ENCODE peak calls at places on chromosomes 12 and 14, in ten cellular contexts. Q is NCI-H1105; N is A673; K is H4; I is stomach; Y is activated T-cell treated with anti-CD3 and anti-CD28 coated beads, Interleukin-2, amount 50 U/mL, for 1 hour; J is NCI-H1092; O is NCI-H187; U is Right ventricle myocardium inferior; P is GOT3. H is an unnamed sample.
A peak's percentile ranks its signal among the peaks of the same experiment; 100 is the strongest.

GRCh38 chr14:54567634-54568561 is 970 bp downstream of the SAMD4A start:
- DNase-seq in Y (peak; percentile 55), J (no peak), P (no peak), O (no peak), K (no peak), Q (peak; percentile 13), N (peak; percentile 75), I (peak; percentile 50), U (peak; percentile 74), H (peak; percentile 37)

GRCh38 chr12:4106617-4107016 is 166.9 kb upstream of the CCND2 start:
- DNase-seq in N (no peak), Y (no peak), J (no peak), P (no peak), U (no peak), Q (no peak), O (no peak), K (no peak), I (no peak), H (no peak)

GRCh38 chr14:61527325-61528100 is 167.8 kb upstream of the HIF1A start:
- DNase-seq in Q (no peak), I (no peak), P (no peak), N (no peak), O (no peak), J (no peak), Y (no peak), U (no peak), K (peak; percentile 73), H (no peak)

GRCh38 chr14:54050759-54051158 is 94.1 kb upstream of the BMP4 start:
- DNase-seq in O (no peak), U (no peak), Q (no peak), P (no peak), K (no peak), I (peak; percentile 28), N (no peak), Y (no peak), J (no peak), H (no peak)

GRCh38 chr14:21024668-21025373 is at the start of gene NDRG2:
- DNase-seq in I (peak; percentile 90), Y (peak; percentile 83), U (peak; percentile 93), O (peak; percentile 37), P (no peak), K (no peak), Q (peak; percentile 70), J (peak; percentile 28), N (peak; percentile 52), H (peak; percentile 81)

GRCh38 chr12:103806807-103807206 is 34.2 kb downstream of the NT5DC3 start:
- DNase-seq in Q (no peak), U (no peak), J (no peak), I (no peak), N (no peak), K (no peak), O (no peak), Y (no peak), P (no peak), H (no peak)

GRCh38 chr14:77099425-77100167 is 1.5 kb downstream of the CIPC start:
- DNase-seq in P (no peak), K (peak; percentile 74), N (peak; percentile 59), Q (no peak), O (no peak), J (peak; percentile 21), I (no peak), U (no peak), Y (no peak), H (no peak)

GRCh38 chr14:76647699-76648298 is 113.5 kb upstream of the VASH1 start:
- DNase-seq in O (no peak), J (peak; percentile 30), N (peak; percentile 72), P (no peak), Y (no peak), U (no peak), K (peak; percentile 57), I (no peak), Q (peak; percentile 47), H (peak; percentile 43)

GRCh38 chr14:53295985-53296582 is 143.0 kb upstream of the DDHD1 start:
- DNase-seq in U (no peak), Y (no peak), P (no peak), Q (peak; percentile 29), O (no peak), N (peak; percentile 49), J (no peak), I (no peak), K (no peak), H (no peak)

GRCh38 chr12:26833692-26834168 is 736 bp upstream of the ITPR2 start:
- DNase-seq in K (no peak), Y (peak; percentile 52), J (no peak), P (no peak), O (peak; percentile 20), N (no peak), U (peak; percentile 68), Q (peak; percentile 57), I (peak; percentile 55), H (peak; percentile 60)

GRCh38 chr12:88529531-88530488 is 50.5 kb downstream of the KITLG start:
- DNase-seq in K (no peak), O (no peak), Y (no peak), P (no peak), U (no peak), N (no peak), Q (peak; percentile 6), J (peak; percentile 17), I (no peak), H (no peak)

GRCh38 chr12:57625261-57626032 is 7.6 kb downstream of the B4GALNT1 start:
- DNase-seq in N (no peak), Q (no peak), O (no peak), J (no peak), P (no peak), K (no peak), U (no peak), I (no peak), Y (no peak), H (peak; percentile 11)

GRCh38 chr14:95504135-95505029 is 12.1 kb downstream of the SYNE3 start:
- DNase-seq in Y (no peak), N (no peak), P (no peak), I (no peak), K (no peak), U (no peak), O (no peak), Q (no peak), J (no peak), H (no peak)

GRCh38 chr12:49868449-49868848 is 25.5 kb upstream of the BCDIN3D start:
- DNase-seq in O (no peak), J (no peak), U (no peak), K (no peak), Q (no peak), Y (no peak), I (no peak), P (no peak), N (no peak), H (no peak)

GRCh38 chr12:93322784-93323183 is 54.9 kb upstream of the NUDT4 start:
- DNase-seq in K (peak; percentile 20), Q (no peak), I (no peak), O (no peak), N (no peak), Y (no peak), U (no peak), J (no peak), P (no peak), H (no peak)

GRCh38 chr12:39490500-39491276 is 47.8 kb upstream of the KIF21A start:
- DNase-seq in Y (no peak), K (no peak), N (no peak), O (no peak), I (no peak), U (no peak), Q (no peak), J (no peak), P (no peak), H (no peak)

GRCh38 chr12:57309420-57309819 is 58.4 kb upstream of the STAC3 start:
- DNase-seq in Q (no peak), Y (no peak), U (no peak), N (no peak), I (no peak), O (no peak), K (no peak), P (no peak), J (no peak), H (no peak)

GRCh38 chr14:69997849-69998248 is 118.6 kb downstream of the SMOC1 start:
- DNase-seq in P (no peak), Y (no peak), O (no peak), K (peak; percentile 81), Q (no peak), U (no peak), I (peak; percentile 65), N (no peak), J (no peak), H (no peak)

GRCh38 chr12:116194935-116195431 is 82.5 kb downstream of the MED13L start:
- DNase-seq in Y (peak; percentile 45), O (no peak), J (no peak), Q (no peak), I (no peak), U (no peak), K (no peak), N (no peak), P (no peak), H (no peak)

GRCh38 chr14:51780006-51780692 is 80.3 kb upstream of the GNG2 start:
- DNase-seq in O (peak; percentile 59), U (peak; percentile 75), J (peak; percentile 76), P (no peak), I (peak; percentile 81), Q (peak; percentile 58), Y (peak; percentile 71), N (peak; percentile 78), K (peak; percentile 52), H (peak; percentile 53)

GRCh38 chr12:111359231-111359913 is 9.5 kb downstream of the PHETA1 start:
- DNase-seq in Y (no peak), P (no peak), Q (no peak), K (no peak), J (no peak), I (no peak), N (no peak), O (no peak), U (no peak), H (no peak)

GRCh38 chr12:60209933-60210332 is 614.1 kb downstream of the SLC16A7 start:
- DNase-seq in I (no peak), Q (no peak), K (no peak), U (no peak), P (no peak), N (no peak), O (no peak), J (no peak), Y (no peak), H (no peak)

GRCh38 chr14:50619569-50620141 is 48.5 kb downstream of the SAV1 start:
- DNase-seq in P (no peak), N (peak; percentile 62), J (no peak), Y (no peak), U (no peak), O (no peak), I (no peak), Q (peak; percentile 16), K (peak; percentile 19), H (no peak)

GRCh38 chr12:32273063-32273521 is 126.3 kb upstream of the FGD4 start:
- DNase-seq in Y (no peak), Q (no peak), J (no peak), N (no peak), P (no peak), I (no peak), U (no peak), K (no peak), O (no peak), H (no peak)